ENCODE peak calls at places on chromosomes 2 and 18, in five cellular contexts. One of them, this sample, is unnamed.

GRCh38 chr18:36759167-36759776 is 69.5 kb downstream of the TPGS2 start:
- DNase-seq in HepG2: no peak
- DNase-seq in WTC11: no peak
- DNase-seq in GM12878: no peak
- DNase-seq in K562: no peak
- DNase-seq in this sample: no peak

GRCh38 chr2:17573085-17573805 is 32.7 kb downstream of the VSNL1 start:
- DNase-seq in GM12878: no peak
- DNase-seq in HepG2: peak
- DNase-seq in K562: no peak
- DNase-seq in WTC11: no peak
- DNase-seq in this sample: no peak

GRCh38 chr18:49560277-49561126 is 1.4 kb upstream of the LIPG start:
- DNase-seq in WTC11: peak
- DNase-seq in GM12878: no peak
- DNase-seq in K562: no peak
- DNase-seq in HepG2: no peak
- DNase-seq in this sample: peak

GRCh38 chr18:32122039-32122438 is 30.4 kb downstream of the RNF138 start:
- DNase-seq in GM12878: no peak
- DNase-seq in K562: peak
- DNase-seq in WTC11: no peak
- DNase-seq in HepG2: peak
- DNase-seq in this sample: no peak

GRCh38 chr18:28189400-28190239 is 12.7 kb upstream of the CDH2 start:
- DNase-seq in GM12878: peak
- DNase-seq in HepG2: peak
- DNase-seq in WTC11: peak
- DNase-seq in K562: peak
- DNase-seq in this sample: no peak

GRCh38 chr2:149187061-149187460 is 143.3 kb upstream of the LYPD6 start:
- DNase-seq in GM12878: no peak
- DNase-seq in WTC11: no peak
- DNase-seq in K562: no peak
- DNase-seq in HepG2: no peak
- DNase-seq in this sample: no peak

GRCh38 chr2:126775300-126775985 is 119.5 kb downstream of the GYPC start:
- DNase-seq in GM12878: no peak
- DNase-seq in HepG2: no peak
- DNase-seq in WTC11: no peak
- DNase-seq in K562: no peak
- DNase-seq in this sample: no peak

GRCh38 chr2:25960920-25961319 is 21.4 kb downstream of the KIF3C start:
- DNase-seq in HepG2: no peak
- DNase-seq in WTC11: no peak
- DNase-seq in GM12878: no peak
- DNase-seq in K562: no peak
- DNase-seq in this sample: no peak

GRCh38 chr18:49321800-49322461 is 138.5 kb downstream of the DYM start:
- DNase-seq in WTC11: no peak
- DNase-seq in K562: no peak
- DNase-seq in HepG2: no peak
- DNase-seq in GM12878: no peak
- DNase-seq in this sample: no peak

GRCh38 chr18:76679877-76680276 is 142.5 kb upstream of the ZNF236 start:
- DNase-seq in GM12878: no peak
- DNase-seq in K562: no peak
- DNase-seq in WTC11: peak
- DNase-seq in HepG2: no peak
- DNase-seq in this sample: no peak

GRCh38 chr18:6504605-6505510 is 90.1 kb upstream of the L3MBTL4 start:
- DNase-seq in WTC11: no peak
- DNase-seq in HepG2: no peak
- DNase-seq in K562: peak
- DNase-seq in GM12878: no peak
- DNase-seq in this sample: no peak

GRCh38 chr2:98253461-98254073 is 92.7 kb upstream of the CNGA3 start:
- DNase-seq in K562: no peak
- DNase-seq in GM12878: no peak
- DNase-seq in HepG2: no peak
- DNase-seq in WTC11: no peak
- DNase-seq in this sample: no peak

GRCh38 chr2:241637233-241638062 is at the start of gene ATG4B:
- DNase-seq in GM12878: peak
- DNase-seq in K562: peak
- DNase-seq in HepG2: peak
- DNase-seq in WTC11: peak
- DNase-seq in this sample: peak

GRCh38 chr2:112600634-112601033 is 16.2 kb downstream of the CHCHD5 start:
- DNase-seq in HepG2: no peak
- DNase-seq in K562: no peak
- DNase-seq in GM12878: no peak
- DNase-seq in WTC11: no peak
- DNase-seq in this sample: no peak

GRCh38 chr2:230701308-230701707 is 11.3 kb upstream of the CAB39 start:
- DNase-seq in WTC11: no peak
- DNase-seq in GM12878: no peak
- DNase-seq in K562: no peak
- DNase-seq in HepG2: no peak
- DNase-seq in this sample: no peak

GRCh38 chr2:240394549-240394948 is 40.9 kb upstream of the GPC1 start:
- DNase-seq in GM12878: no peak
- DNase-seq in K562: no peak
- DNase-seq in WTC11: peak
- DNase-seq in HepG2: no peak
- DNase-seq in this sample: no peak

GRCh38 chr2:135817466-135817865 is 19.5 kb downstream of the LCT start:
- DNase-seq in K562: no peak
- DNase-seq in HepG2: no peak
- DNase-seq in GM12878: no peak
- DNase-seq in WTC11: no peak
- DNase-seq in this sample: no peak

GRCh38 chr2:135817946-135818345 is 19.0 kb downstream of the LCT start:
- DNase-seq in K562: no peak
- DNase-seq in WTC11: no peak
- DNase-seq in HepG2: no peak
- DNase-seq in GM12878: no peak
- DNase-seq in this sample: no peak

GRCh38 chr2:135821190-135821589 is 15.8 kb downstream of the LCT start:
- DNase-seq in WTC11: no peak
- DNase-seq in K562: no peak
- DNase-seq in GM12878: no peak
- DNase-seq in HepG2: no peak
- DNase-seq in this sample: no peak

GRCh38 chr2:135819211-135819610 is 17.8 kb downstream of the LCT start:
- DNase-seq in WTC11: peak
- DNase-seq in GM12878: no peak
- DNase-seq in K562: peak
- DNase-seq in HepG2: peak
- DNase-seq in this sample: no peak

GRCh38 chr2:135820003-135820618 is 16.9 kb downstream of the LCT start:
- DNase-seq in WTC11: no peak
- DNase-seq in HepG2: no peak
- DNase-seq in K562: no peak
- DNase-seq in GM12878: peak
- DNase-seq in this sample: no peak
- TF ChIP-seq ATF2 in WTC11: no peak
- TF ChIP-seq ATF2 in HepG2: no peak
- TF ChIP-seq ATF2 in K562: no peak
- TF ChIP-seq ATF2 in GM12878: no peak
- TF ChIP-seq ATF2 in this sample: no peak

GRCh38 chr2:42975358-42975717 is 183.0 kb upstream of the HAAO start:
- DNase-seq in GM12878: no peak
- DNase-seq in WTC11: no peak
- DNase-seq in K562: no peak
- DNase-seq in HepG2: no peak
- DNase-seq in this sample: no peak

GRCh38 chr2:42976400-42976799 is 184.0 kb upstream of the HAAO start:
- DNase-seq in K562: no peak
- DNase-seq in HepG2: no peak
- DNase-seq in WTC11: no peak
- DNase-seq in GM12878: no peak
- DNase-seq in this sample: no peak

GRCh38 chr2:42974303-42974696 is 181.9 kb upstream of the HAAO start:
- DNase-seq in HepG2: no peak
- DNase-seq in K562: no peak
- DNase-seq in GM12878: no peak
- DNase-seq in WTC11: no peak
- DNase-seq in this sample: no peak

GRCh38 chr2:42973771-42974170 is 181.4 kb upstream of the HAAO start:
- DNase-seq in GM12878: no peak
- DNase-seq in K562: no peak
- DNase-seq in WTC11: no peak
- DNase-seq in HepG2: no peak
- DNase-seq in this sample: no peak

GRCh38 chr2:42974697-42975357 is 182.4 kb upstream of the HAAO start:
- DNase-seq in GM12878: no peak
- DNase-seq in HepG2: peak
- DNase-seq in K562: peak
- DNase-seq in WTC11: peak
- DNase-seq in this sample: peak
- TF ChIP-seq ATF2 in GM12878: no peak
- TF ChIP-seq ATF2 in HepG2: peak
- TF ChIP-seq ATF2 in K562: no peak
- TF ChIP-seq ATF2 in WTC11: no peak
- TF ChIP-seq ATF2 in this sample: no peak

DNA sequence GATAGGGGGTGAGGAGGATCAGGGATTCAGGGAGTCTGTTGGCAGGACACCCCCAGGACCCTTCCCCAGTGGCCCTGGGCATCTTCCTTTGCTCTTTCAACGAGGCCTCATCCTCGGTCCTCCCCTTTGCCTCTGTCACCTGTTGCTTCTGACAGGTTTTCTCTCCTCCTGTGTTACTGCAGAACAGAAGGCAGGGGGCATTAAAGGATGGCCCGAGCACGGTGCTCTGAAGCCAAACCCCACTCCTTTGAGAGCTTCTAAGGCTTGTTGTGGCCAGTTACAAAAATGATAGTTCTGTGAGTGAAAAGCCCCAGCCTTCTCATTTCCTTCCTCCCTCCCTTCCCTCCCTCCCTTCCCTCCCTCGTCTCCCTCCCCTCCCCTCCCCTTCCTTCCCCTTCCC is 82.5 kb downstream of the THNSL2 start:
- DNase-seq in GM12878: no peak
- DNase-seq in WTC11: no peak
- DNase-seq in HepG2: no peak
- DNase-seq in K562: no peak
- DNase-seq in this sample: no peak
- TF ChIP-seq ATF2 in GM12878: no peak
- TF ChIP-seq ATF2 in WTC11: no peak
- TF ChIP-seq ATF2 in HepG2: no peak
- TF ChIP-seq ATF2 in K562: no peak
- TF ChIP-seq ATF2 in this sample: no peak

DNA sequence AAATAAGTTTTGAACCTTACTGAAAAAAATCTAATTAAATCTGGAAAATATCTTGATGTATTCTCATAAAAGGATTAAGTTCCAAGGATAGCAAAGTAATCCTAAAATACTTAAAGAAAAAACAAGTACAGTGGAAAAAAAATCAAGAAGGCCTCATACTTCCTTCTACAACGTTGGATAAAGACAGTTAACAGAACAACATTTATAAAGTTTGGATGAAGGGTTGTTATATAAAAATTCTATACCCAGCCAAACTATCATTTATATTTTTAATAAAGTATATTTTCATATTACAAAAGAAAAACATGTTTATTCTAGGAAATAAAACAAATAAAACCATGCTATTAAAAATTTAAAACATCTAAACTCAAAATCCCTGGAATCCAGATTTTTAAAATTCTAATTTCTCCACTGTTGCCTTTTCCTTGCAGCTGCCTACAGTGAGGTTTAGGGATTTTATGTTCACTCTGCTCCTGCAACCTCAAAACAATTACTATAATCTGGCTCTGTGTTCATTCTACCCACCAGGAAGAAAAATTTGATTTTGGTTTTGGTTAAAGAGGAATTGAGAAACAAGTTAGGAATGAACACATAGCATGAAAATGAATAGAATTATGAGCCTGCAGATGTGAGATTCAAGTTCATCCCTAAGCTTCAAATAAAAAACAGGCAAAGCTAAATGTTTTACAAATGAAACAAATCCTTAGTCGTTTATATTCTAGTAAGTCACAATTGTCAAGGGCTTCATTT is 142.8 kb downstream of the LPIN1 start:
- DNase-seq in WTC11: no peak
- DNase-seq in K562: no peak
- DNase-seq in HepG2: no peak
- DNase-seq in GM12878: no peak
- DNase-seq in this sample: no peak
- TF ChIP-seq ATF2 in WTC11: no peak
- TF ChIP-seq ATF2 in K562: no peak
- TF ChIP-seq ATF2 in HepG2: no peak
- TF ChIP-seq ATF2 in GM12878: no peak
- TF ChIP-seq ATF2 in this sample: no peak

DNA sequence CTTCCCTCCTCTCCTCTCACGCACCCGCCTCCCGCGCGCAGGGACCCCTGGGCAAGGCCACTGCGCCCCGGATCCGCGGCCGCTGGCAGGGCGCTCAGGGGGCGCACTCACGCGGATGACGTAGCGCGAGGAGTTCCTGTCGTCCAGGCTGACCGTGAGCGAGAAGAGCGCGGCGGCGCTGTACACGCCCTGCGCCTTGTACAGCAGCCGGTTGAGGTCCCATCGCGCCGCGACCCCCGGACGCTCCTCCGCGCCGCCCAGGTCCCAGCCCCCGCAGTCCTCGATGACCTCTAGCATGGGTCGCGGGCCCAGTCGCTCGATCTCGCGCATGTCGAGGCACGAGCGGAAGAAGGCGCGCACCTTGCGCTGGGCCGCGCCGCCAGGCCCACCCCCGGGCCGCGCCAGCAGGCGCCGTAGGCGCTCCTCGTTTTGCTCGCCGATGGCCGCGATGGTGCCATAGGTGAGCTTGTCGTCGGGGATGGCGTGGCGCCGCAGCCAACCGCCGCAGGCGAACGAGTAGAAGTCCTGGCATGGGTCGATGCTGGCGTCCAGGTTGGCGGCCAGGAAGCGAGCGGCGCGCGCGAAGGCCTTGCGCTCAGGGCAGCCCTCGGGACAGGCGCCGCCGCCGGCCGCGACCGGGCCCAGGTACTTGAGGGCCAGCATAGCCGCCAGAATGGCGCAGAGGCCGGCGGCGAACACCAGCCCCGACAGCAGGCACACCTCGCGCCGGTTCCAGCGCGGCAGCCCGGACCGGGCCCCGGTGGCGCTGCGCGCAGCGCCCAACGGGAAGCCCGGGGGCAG is 1.7 kb downstream of the ECEL1 start:
- DNase-seq in WTC11: peak
- DNase-seq in K562: no peak
- DNase-seq in GM12878: no peak
- DNase-seq in HepG2: no peak
- DNase-seq in this sample: no peak
- TF ChIP-seq ATF2 in WTC11: no peak
- TF ChIP-seq ATF2 in K562: no peak
- TF ChIP-seq ATF2 in GM12878: no peak
- TF ChIP-seq ATF2 in HepG2: no peak
- TF ChIP-seq ATF2 in this sample: no peak

DNA sequence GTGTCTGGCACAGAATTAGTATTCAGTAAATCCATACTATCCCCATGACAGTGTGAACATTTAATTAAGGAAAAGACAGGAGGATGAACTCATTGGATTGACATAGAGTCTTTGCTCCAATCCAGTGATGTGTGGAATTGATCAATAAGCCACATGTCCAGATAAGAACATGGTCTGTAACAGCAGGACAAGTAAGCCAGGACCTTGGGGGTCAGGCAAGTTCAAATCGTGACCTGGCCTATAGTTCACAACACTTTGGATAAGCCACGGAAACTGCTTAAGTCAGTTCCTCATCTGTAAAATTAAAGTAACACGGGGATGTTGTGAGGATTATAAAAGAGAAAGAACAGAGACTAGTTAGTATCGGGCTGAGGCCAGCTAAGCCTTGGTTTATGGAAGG is 67.8 kb downstream of the FAM124B start:
- DNase-seq in WTC11: no peak
- DNase-seq in GM12878: no peak
- DNase-seq in K562: no peak
- DNase-seq in HepG2: no peak
- DNase-seq in this sample: no peak
- TF ChIP-seq ATF2 in WTC11: no peak
- TF ChIP-seq ATF2 in GM12878: no peak
- TF ChIP-seq ATF2 in K562: no peak
- TF ChIP-seq ATF2 in HepG2: no peak
- TF ChIP-seq ATF2 in this sample: no peak